ENCODE peak calls at places on chromosome 16, in seven cellular contexts. One of them, this sample, is unnamed.

GRCh38 chr16:13262270-13263090 is 361.1 kb downstream of the SHISA9 start:
- DNase-seq in PC-9: no peak
- DNase-seq in A549: no peak
- DNase-seq in cardiac muscle cell: no peak
- DNase-seq in left ventricle myocardium inferior: no peak
- DNase-seq in uterus: no peak
- DNase-seq in mucosa of descending colon: no peak
- DNase-seq in this sample: no peak

GRCh38 chr16:51155901-51156810 is 5.1 kb upstream of the SALL1 start:
- DNase-seq in PC-9: no peak
- DNase-seq in A549: peak; percentile 13
- DNase-seq in cardiac muscle cell: peak; percentile 45
- DNase-seq in left ventricle myocardium inferior: no peak
- DNase-seq in uterus: peak; percentile 57
- DNase-seq in mucosa of descending colon: no peak
- DNase-seq in this sample: no peak

GRCh38 chr16:89687092-89687940 is 827 bp downstream of the CDK10 start:
- DNase-seq in PC-9: peak; percentile 50
- DNase-seq in A549: peak; percentile 79
- DNase-seq in cardiac muscle cell: peak; percentile 28
- DNase-seq in left ventricle myocardium inferior: no peak
- DNase-seq in uterus: no peak
- DNase-seq in mucosa of descending colon: peak; percentile 89
- DNase-seq in this sample: peak; percentile 89

GRCh38 chr16:54050281-54051210 is 236.0 kb downstream of the IRX3 start:
- DNase-seq in PC-9: no peak
- DNase-seq in A549: no peak
- DNase-seq in cardiac muscle cell: no peak
- DNase-seq in left ventricle myocardium inferior: no peak
- DNase-seq in uterus: no peak
- DNase-seq in mucosa of descending colon: no peak
- DNase-seq in this sample: no peak

GRCh38 chr16:87581867-87582220 is 20.5 kb upstream of the JPH3 start:
- DNase-seq in PC-9: peak; percentile 79
- DNase-seq in A549: peak; percentile 90
- DNase-seq in cardiac muscle cell: peak; percentile 98
- DNase-seq in left ventricle myocardium inferior: peak; percentile 68
- DNase-seq in uterus: peak; percentile 93
- DNase-seq in mucosa of descending colon: no peak
- DNase-seq in this sample: peak; percentile 41

GRCh38 chr16:81866820-81867440 is 87.8 kb downstream of the PLCG2 start:
- DNase-seq in PC-9: peak; percentile 44
- DNase-seq in A549: no peak
- DNase-seq in cardiac muscle cell: no peak
- DNase-seq in left ventricle myocardium inferior: peak; percentile 68
- DNase-seq in uterus: peak; percentile 65
- DNase-seq in mucosa of descending colon: peak; percentile 67
- DNase-seq in this sample: no peak

GRCh38 chr16:79599256-79599836 is 1.2 kb downstream of the MAF start:
- DNase-seq in PC-9: no peak
- DNase-seq in A549: peak; percentile 31
- DNase-seq in cardiac muscle cell: peak; percentile 4
- DNase-seq in left ventricle myocardium inferior: peak; percentile 29
- DNase-seq in uterus: no peak
- DNase-seq in mucosa of descending colon: peak; percentile 51
- DNase-seq in this sample: peak; percentile 24

GRCh38 chr16:49417354-49417753 is 43.8 kb downstream of the C16orf78 start:
- DNase-seq in PC-9: no peak
- DNase-seq in A549: no peak
- DNase-seq in cardiac muscle cell: no peak
- DNase-seq in left ventricle myocardium inferior: no peak
- DNase-seq in uterus: no peak
- DNase-seq in mucosa of descending colon: no peak
- DNase-seq in this sample: no peak

GRCh38 chr16:45454-45853 is 8.0 kb downstream of the POLR3K start:
- DNase-seq in PC-9: no peak
- DNase-seq in A549: no peak
- DNase-seq in cardiac muscle cell: no peak
- DNase-seq in left ventricle myocardium inferior: no peak
- DNase-seq in uterus: no peak
- DNase-seq in mucosa of descending colon: no peak
- DNase-seq in this sample: no peak

GRCh38 chr16:83031524-83031923 is 404.8 kb downstream of the CDH13 start:
- DNase-seq in PC-9: no peak
- DNase-seq in A549: no peak
- DNase-seq in cardiac muscle cell: no peak
- DNase-seq in left ventricle myocardium inferior: no peak
- DNase-seq in uterus: no peak
- DNase-seq in mucosa of descending colon: no peak
- DNase-seq in this sample: no peak

DNA sequence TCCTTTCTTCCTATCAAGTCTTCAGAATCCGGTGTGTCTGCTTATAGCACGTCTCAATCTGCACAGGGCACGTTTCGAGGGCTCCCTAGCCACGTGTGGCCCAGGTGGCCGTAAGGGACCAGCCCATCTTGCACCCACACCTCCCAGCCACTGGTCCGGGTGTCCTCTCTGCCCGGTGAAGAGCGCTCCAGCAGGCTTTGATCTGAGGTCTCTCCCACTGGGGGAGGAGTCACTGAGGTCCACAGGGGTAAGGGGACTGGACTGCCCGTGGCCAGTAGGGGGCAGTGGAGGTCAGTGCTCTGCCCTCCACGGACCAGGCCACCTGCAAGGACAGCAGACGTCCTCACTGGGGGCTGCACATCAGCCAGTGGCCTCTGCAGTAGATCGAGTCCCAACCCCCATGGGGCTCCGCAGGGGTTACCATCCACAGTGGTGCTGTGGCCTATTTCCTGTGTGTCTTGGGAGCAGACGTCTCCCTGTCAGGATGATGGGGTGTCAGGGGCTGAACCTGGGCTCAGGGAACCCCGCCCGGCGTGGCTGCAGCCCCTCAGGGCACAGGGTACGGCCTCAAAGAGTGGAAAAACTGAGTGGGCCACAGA is 204.1 kb upstream of the CIBAR2 start:
- DNase-seq in PC-9: no peak
- DNase-seq in A549: peak; percentile 76
- DNase-seq in cardiac muscle cell: peak; percentile 68
- DNase-seq in left ventricle myocardium inferior: peak; percentile 48
- DNase-seq in uterus: no peak
- DNase-seq in mucosa of descending colon: peak; percentile 41
- DNase-seq in this sample: peak; percentile 78
- H3K4me1 ChIP-seq in PC-9: no peaks in the 10 kb centered on the region
- H3K4me1 ChIP-seq in A549: peaks cover under 1% of the 10 kb centered on the region
- H3K4me1 ChIP-seq in cardiac muscle cell: peaks cover 45% of the 10 kb centered on the region
- H3K4me1 ChIP-seq in left ventricle myocardium inferior: peaks cover 26% of the 10 kb centered on the region
- H3K4me1 ChIP-seq in uterus: no peaks in the 10 kb centered on the region
- H3K4me1 ChIP-seq in mucosa of descending colon: peaks cover 4% of the 10 kb centered on the region
- H3K4me1 ChIP-seq in this sample: peaks cover 27% of the 10 kb centered on the region

GRCh38 chr16:11956558-11956957 is 8.5 kb upstream of the TNFRSF17 start:
- DNase-seq in PC-9: no peak
- DNase-seq in A549: no peak
- DNase-seq in cardiac muscle cell: no peak
- DNase-seq in left ventricle myocardium inferior: no peak
- DNase-seq in uterus: no peak
- DNase-seq in mucosa of descending colon: no peak
- DNase-seq in this sample: no peak
- H3K4me1 ChIP-seq in PC-9: peaks cover 14% of the 10 kb centered on the region
- H3K4me1 ChIP-seq in A549: peaks cover 3% of the 10 kb centered on the region
- H3K4me1 ChIP-seq in cardiac muscle cell: no peaks in the 10 kb centered on the region
- H3K4me1 ChIP-seq in left ventricle myocardium inferior: no peaks in the 10 kb centered on the region
- H3K4me1 ChIP-seq in uterus: no peaks in the 10 kb centered on the region
- H3K4me1 ChIP-seq in mucosa of descending colon: no peaks in the 10 kb centered on the region
- H3K4me1 ChIP-seq in this sample: no peaks in the 10 kb centered on the region

GRCh38 chr16:67537636-67538591 is 9.3 kb downstream of the RIPOR1 start:
- DNase-seq in PC-9: no peak
- DNase-seq in A549: no peak
- DNase-seq in cardiac muscle cell: peak; percentile 52
- DNase-seq in left ventricle myocardium inferior: peak; percentile 79
- DNase-seq in uterus: peak; percentile 58
- DNase-seq in mucosa of descending colon: peak; percentile 83
- DNase-seq in this sample: peak; percentile 75
- H3K4me1 ChIP-seq in PC-9: no peaks in the 10 kb centered on the region
- H3K4me1 ChIP-seq in A549: peaks cover 12% of the 10 kb centered on the region
- H3K4me1 ChIP-seq in cardiac muscle cell: peaks cover 6% of the 10 kb centered on the region
- H3K4me1 ChIP-seq in left ventricle myocardium inferior: peaks cover 100% of the 10 kb centered on the region
- H3K4me1 ChIP-seq in uterus: peaks cover 15% of the 10 kb centered on the region
- H3K4me1 ChIP-seq in mucosa of descending colon: peaks cover 11% of the 10 kb centered on the region
- H3K4me1 ChIP-seq in this sample: peaks cover 9% of the 10 kb centered on the region

DNA sequence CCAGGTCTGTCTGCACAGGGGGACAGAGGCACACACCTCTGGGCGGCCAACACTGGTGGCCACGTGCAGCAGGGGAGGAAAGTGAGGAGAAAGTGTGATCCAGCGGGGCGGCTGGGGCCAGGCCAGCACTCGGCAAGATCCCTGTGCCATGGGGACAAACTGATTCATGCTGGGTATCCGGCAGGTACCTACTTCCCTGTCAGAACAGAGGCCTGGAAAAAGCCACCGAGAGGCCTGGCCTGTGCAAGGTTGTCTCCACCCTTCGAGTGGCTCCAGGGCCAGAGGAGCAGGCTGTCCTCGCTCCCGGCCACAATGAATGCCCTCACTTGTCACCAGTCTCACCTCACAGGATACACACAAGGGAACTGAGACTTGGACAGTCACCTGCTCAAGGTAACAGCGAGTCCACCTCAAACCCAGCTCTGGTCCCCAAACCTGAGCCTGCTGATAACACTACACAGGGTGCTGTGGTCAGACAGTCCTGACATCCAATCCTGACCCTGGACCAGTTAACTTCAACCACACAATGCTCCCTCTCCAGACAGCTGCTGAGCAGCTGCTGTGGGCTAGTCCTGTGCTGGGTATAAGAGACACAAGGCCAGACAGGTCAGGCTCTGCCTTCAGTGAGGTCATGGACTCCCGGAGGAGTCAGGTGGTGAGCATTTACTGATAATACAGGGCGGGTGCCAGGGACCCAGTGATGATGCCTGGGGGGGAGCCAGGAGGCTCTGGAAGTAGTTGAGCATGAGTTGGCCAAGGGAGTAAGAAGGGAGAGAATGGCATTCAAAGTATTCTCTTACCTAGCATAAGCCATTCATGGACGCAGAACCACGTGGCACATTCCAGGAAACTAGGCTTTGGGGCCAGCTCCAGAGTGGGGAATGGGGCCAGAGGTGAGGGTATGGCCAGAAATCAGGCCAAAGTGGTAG is 53.0 kb downstream of the VAC14 start:
- DNase-seq in PC-9: peak; percentile 99
- DNase-seq in A549: no peak
- DNase-seq in cardiac muscle cell: peak; percentile 29
- DNase-seq in left ventricle myocardium inferior: no peak
- DNase-seq in uterus: no peak
- DNase-seq in mucosa of descending colon: peak; percentile 31
- DNase-seq in this sample: no peak
- H3K4me1 ChIP-seq in PC-9: peaks cover 53% of the 10 kb centered on the region
- H3K4me1 ChIP-seq in A549: peaks cover 75% of the 10 kb centered on the region
- H3K4me1 ChIP-seq in cardiac muscle cell: no peaks in the 10 kb centered on the region
- H3K4me1 ChIP-seq in left ventricle myocardium inferior: peaks cover 79% of the 10 kb centered on the region
- H3K4me1 ChIP-seq in uterus: peaks cover 39% of the 10 kb centered on the region
- H3K4me1 ChIP-seq in mucosa of descending colon: peaks cover 55% of the 10 kb centered on the region
- H3K4me1 ChIP-seq in this sample: peaks cover 36% of the 10 kb centered on the region

GRCh38 chr16:11507350-11507749 is 79.4 kb downstream of the LITAF start:
- DNase-seq in PC-9: no peak
- DNase-seq in A549: no peak
- DNase-seq in cardiac muscle cell: no peak
- DNase-seq in left ventricle myocardium inferior: no peak
- DNase-seq in uterus: no peak
- DNase-seq in mucosa of descending colon: no peak
- DNase-seq in this sample: no peak
- H3K4me1 ChIP-seq in PC-9: peaks cover 5% of the 10 kb centered on the region
- H3K4me1 ChIP-seq in A549: no peaks in the 10 kb centered on the region
- H3K4me1 ChIP-seq in cardiac muscle cell: no peaks in the 10 kb centered on the region
- H3K4me1 ChIP-seq in left ventricle myocardium inferior: no peaks in the 10 kb centered on the region
- H3K4me1 ChIP-seq in uterus: no peaks in the 10 kb centered on the region
- H3K4me1 ChIP-seq in mucosa of descending colon: no peaks in the 10 kb centered on the region
- H3K4me1 ChIP-seq in this sample: no peaks in the 10 kb centered on the region

GRCh38 chr16:17133851-17134250 is 336.9 kb downstream of the XYLT1 start:
- DNase-seq in PC-9: no peak
- DNase-seq in A549: no peak
- DNase-seq in cardiac muscle cell: no peak
- DNase-seq in left ventricle myocardium inferior: no peak
- DNase-seq in uterus: no peak
- DNase-seq in mucosa of descending colon: no peak
- DNase-seq in this sample: no peak
- H3K4me1 ChIP-seq in PC-9: no peaks in the 10 kb centered on the region
- H3K4me1 ChIP-seq in A549: no peaks in the 10 kb centered on the region
- H3K4me1 ChIP-seq in cardiac muscle cell: no peaks in the 10 kb centered on the region
- H3K4me1 ChIP-seq in left ventricle myocardium inferior: no peaks in the 10 kb centered on the region
- H3K4me1 ChIP-seq in uterus: no peaks in the 10 kb centered on the region
- H3K4me1 ChIP-seq in mucosa of descending colon: no peaks in the 10 kb centered on the region
- H3K4me1 ChIP-seq in this sample: no peaks in the 10 kb centered on the region

GRCh38 chr16:19415461-19415860 is 2.2 kb upstream of the TMC5 start:
- DNase-seq in PC-9: peak; percentile 48
- DNase-seq in A549: no peak
- DNase-seq in cardiac muscle cell: no peak
- DNase-seq in left ventricle myocardium inferior: no peak
- DNase-seq in uterus: no peak
- DNase-seq in mucosa of descending colon: no peak
- DNase-seq in this sample: no peak
- H3K4me1 ChIP-seq in PC-9: peaks cover 71% of the 10 kb centered on the region
- H3K4me1 ChIP-seq in A549: peaks cover 63% of the 10 kb centered on the region
- H3K4me1 ChIP-seq in cardiac muscle cell: no peaks in the 10 kb centered on the region
- H3K4me1 ChIP-seq in left ventricle myocardium inferior: peaks cover 7% of the 10 kb centered on the region
- H3K4me1 ChIP-seq in uterus: peaks cover 4% of the 10 kb centered on the region
- H3K4me1 ChIP-seq in mucosa of descending colon: peaks cover 19% of the 10 kb centered on the region
- H3K4me1 ChIP-seq in this sample: no peaks in the 10 kb centered on the region

GRCh38 chr16:68263559-68264127 is 683 bp upstream of the SLC7A6 start:
- DNase-seq in PC-9: no peak
- DNase-seq in A549: no peak
- DNase-seq in cardiac muscle cell: no peak
- DNase-seq in left ventricle myocardium inferior: no peak
- DNase-seq in uterus: no peak
- DNase-seq in mucosa of descending colon: no peak
- DNase-seq in this sample: no peak
- H3K4me1 ChIP-seq in PC-9: peaks cover 37% of the 10 kb centered on the region
- H3K4me1 ChIP-seq in A549: peaks cover 35% of the 10 kb centered on the region
- H3K4me1 ChIP-seq in cardiac muscle cell: peaks cover 9% of the 10 kb centered on the region
- H3K4me1 ChIP-seq in left ventricle myocardium inferior: peaks cover 85% of the 10 kb centered on the region
- H3K4me1 ChIP-seq in uterus: no peaks in the 10 kb centered on the region
- H3K4me1 ChIP-seq in mucosa of descending colon: peaks cover 29% of the 10 kb centered on the region
- H3K4me1 ChIP-seq in this sample: no peaks in the 10 kb centered on the region

This sample was measured in pancreas.